ENCODE peak calls at places on chromosomes 7 and 10, in four cellular contexts. X is Peyer's patch, B is lung, K is SJSA1. P is an unnamed sample.

GRCh38 chr10:89503633-89504345 is 31.6 kb downstream of the SLC16A12 start:
- DNase-seq in X (no peak), K (no peak), B (no peak), P (no peak)

GRCh38 chr10:101216631-101217425 is 12.4 kb downstream of the LBX1 start:
- DNase-seq in X (no peak), B (no peak), K (no peak), P (no peak)

GRCh38 chr7:2688409-2689342 is 674 bp downstream of the AMZ1 start:
- DNase-seq in B (no peak), K (no peak), X (no peak), P (peak; percentile 39)

GRCh38 chr10:86168256-86168655 is 198.3 kb downstream of the GRID1 start:
- DNase-seq in B (no peak), K (no peak), X (peak; percentile 65), P (no peak)

GRCh38 chr10:91316486-91316885 is 93.7 kb upstream of the HECTD2 start:
- DNase-seq in K (no peak), B (no peak), X (no peak), P (no peak)

GRCh38 chr10:32961892-32962369 is 3.9 kb upstream of the ITGB1 start:
- DNase-seq in X (no peak), B (no peak), K (peak; percentile 78), P (no peak)

GRCh38 chr10:85967594-85967993 is 399.0 kb downstream of the GRID1 start:
- DNase-seq in X (no peak), K (no peak), B (no peak), P (no peak)

GRCh38 chr10:114885430-114885829 is 52.6 kb upstream of the TRUB1 start:
- DNase-seq in K (no peak), B (no peak), X (no peak), P (no peak)

GRCh38 chr10:118669020-118669766 is 73.7 kb upstream of the PRLHR start:
- DNase-seq in X (no peak), K (peak; percentile 21), B (no peak), P (no peak)

GRCh38 chr10:44339218-44339617 is 45.7 kb downstream of the CXCL12 start:
- DNase-seq in K (no peak), B (no peak), X (no peak), P (no peak)

GRCh38 chr10:80433134-80433533 is 21.0 kb upstream of the TSPAN14 start:
- DNase-seq in B (no peak), K (no peak), X (no peak), P (no peak)

GRCh38 chr10:1011696-1012095 is 14.0 kb downstream of the IDI2 start:
- DNase-seq in X (no peak), K (no peak), B (no peak), P (no peak)

GRCh38 chr7:126605056-126605455 is 647.7 kb downstream of the GRM8 start:
- DNase-seq in K (no peak), B (no peak), X (no peak), P (no peak)

GRCh38 chr7:106604303-106604918 is 56.5 kb downstream of the CCDC71L start:
- DNase-seq in B (no peak), X (no peak), K (no peak), P (no peak)

GRCh38 chr7:2661602-2662272 is 26.3 kb upstream of the AMZ1 start:
- DNase-seq in K (no peak), X (no peak), B (no peak), P (no peak)

GRCh38 chr10:45421231-45422097 is 47.4 kb downstream of the ALOX5 start:
- DNase-seq in K (no peak), B (no peak), X (no peak), P (peak; percentile 16)

GRCh38 chr7:4724648-4725013 is 42.5 kb downstream of the FOXK1 start:
- DNase-seq in K (peak; percentile 91), B (no peak), X (no peak), P (no peak)

GRCh38 chr10:21517134-21517982 is 8.1 kb downstream of the SKIDA1 start:
- DNase-seq in B (peak; percentile 55), X (peak; percentile 56), K (peak; percentile 81), P (no peak)

GRCh38 chr10:46272863-46273415 is 13.9 kb upstream of the ANTXRL start:
- DNase-seq in K (no peak), B (no peak), X (no peak), P (no peak)

GRCh38 chr7:156554488-156554887 is 86.1 kb upstream of the RNF32 start:
- DNase-seq in K (no peak), B (peak; percentile 22), X (no peak), P (no peak)

GRCh38 chr10:32957341-32958084 is 517 bp downstream of the ITGB1 start:
- DNase-seq in X (peak; percentile 85), K (peak; percentile 62), B (peak; percentile 55), P (peak; percentile 48)